ENCODE peak calls at places on chromosome 11, in four cellular contexts. D is naive thymus-derived CD4-positive, alpha-beta T cell; E is right cardiac atrium; H is right lobe of liver. M is an unnamed sample.

GRCh38 chr11:47233989-47234668 is 14.5 kb downstream of the ACP2 start:
- DNase-seq in H (no peak), D (peak), E (peak), M (no peak)

GRCh38 chr11:25206762-25207161 is 709.9 kb downstream of the LUZP2 start:
- DNase-seq in H (no peak), E (no peak), D (no peak), M (no peak)

GRCh38 chr11:65958306-65958705 is 3.2 kb upstream of the SART1 start:
- DNase-seq in D (no peak), H (no peak), E (no peak), M (no peak)

GRCh38 chr11:104523611-104524010 is 359.7 kb upstream of the PDGFD start:
- DNase-seq in H (no peak), D (no peak), E (no peak), M (no peak)

GRCh38 chr11:121654506-121655480 is 202.0 kb upstream of the SORL1-AS1 start:
- DNase-seq in E (no peak), H (no peak), D (no peak), M (no peak)

GRCh38 chr11:36195496-36196346 is 93.5 kb downstream of the COMMD9 start:
- DNase-seq in D (no peak), E (no peak), H (no peak), M (no peak)

GRCh38 chr11:2885676-2886081 is at the start of gene CDKN1C:
- DNase-seq in H (peak), E (peak), D (peak), M (peak)

GRCh38 chr11:22920939-22921565 is 60.8 kb upstream of the CCDC179 start:
- DNase-seq in H (no peak), E (no peak), D (peak), M (no peak)

GRCh38 chr11:96061730-96062524 is 138.0 kb upstream of the MTMR2 start:
- DNase-seq in H (no peak), E (no peak), D (peak), M (no peak)

GRCh38 chr11:3906166-3906565 is 50.7 kb downstream of the STIM1 start:
- DNase-seq in H (no peak), E (no peak), D (no peak), M (no peak)

GRCh38 chr11:65911682-65912568 is 6.9 kb downstream of the C11orf68 start:
- DNase-seq in D (no peak), H (no peak), E (peak), M (no peak)

GRCh38 chr11:14413307-14414072 is 54.5 kb upstream of the RRAS2 start:
- DNase-seq in D (no peak), E (peak), H (no peak), M (no peak)

GRCh38 chr11:1874406-1875092 is 17.1 kb downstream of the PRR33 start:
- DNase-seq in E (peak), D (no peak), H (peak), M (no peak)

GRCh38 chr11:102405501-102405900 is 47.1 kb downstream of the TMEM123 start:
- DNase-seq in D (no peak), H (no peak), E (no peak), M (no peak)

GRCh38 chr11:65593518-65594414 is 1.8 kb downstream of the KCNK7 start:
- DNase-seq in D (no peak), H (no peak), E (peak), M (no peak)

GRCh38 chr11:103480421-103480820 is 371.2 kb downstream of the DYNC2H1 start:
- DNase-seq in H (no peak), D (no peak), E (no peak), M (no peak)

GRCh38 chr11:69913591-69914285 is 94.5 kb upstream of the FGF3 start:
- DNase-seq in E (no peak), D (no peak), H (peak), M (peak)

GRCh38 chr11:127259118-127259517 is 258.5 kb upstream of the KIRREL3 start:
- DNase-seq in D (no peak), E (no peak), H (no peak), M (no peak)

GRCh38 chr11:70580036-70580805 is 181.9 kb downstream of the CTTN start:
- DNase-seq in H (no peak), E (no peak), D (no peak), M (peak)

GRCh38 chr11:75439026-75439425 is 6.0 kb upstream of the KLHL35 start:
- DNase-seq in D (no peak), E (no peak), H (no peak), M (no peak)

GRCh38 chr11:46426233-46426991 is 34.8 kb upstream of the CHRM4 start:
- DNase-seq in H (no peak), D (no peak), E (no peak), M (no peak)

GRCh38 chr11:112401036-112401769 is 140.5 kb upstream of the PLET1 start:
- DNase-seq in D (no peak), H (no peak), E (no peak), M (no peak)

DNA sequence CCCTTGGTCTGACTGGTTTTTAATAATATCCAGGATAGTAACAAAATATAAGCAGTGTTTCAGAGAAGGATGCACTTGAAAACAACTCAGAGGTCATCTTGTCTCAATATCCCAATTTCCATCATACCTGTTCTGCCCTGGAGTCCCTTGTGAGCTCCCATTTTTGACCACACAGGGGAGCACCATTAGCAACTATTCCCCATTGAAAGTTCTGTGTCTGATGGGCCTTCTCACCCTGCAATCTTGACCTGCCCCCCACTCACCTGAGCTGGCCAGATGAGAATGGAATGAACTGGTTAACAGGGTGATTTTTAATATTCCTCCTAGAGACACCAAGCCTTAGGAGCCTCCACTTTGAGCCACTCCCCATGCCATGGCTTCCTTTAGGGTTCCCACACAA is 3.8 kb upstream of the CAPN5 start:
- DNase-seq in H (no peak), D (no peak), E (no peak), M (no peak)
- H3K27ac ChIP-seq in H (peak), D (no peak), E (no peak), M (no peak)

GRCh38 chr11:118415739-118416068 is 14.3 kb downstream of the ATP5MG start:
- DNase-seq in D (no peak), H (peak), E (no peak), M (no peak)
- H3K27ac ChIP-seq in D (no peak), H (no peak), E (no peak), M (no peak)

GRCh38 chr11:19430346-19431058 is 189.8 kb upstream of the E2F8 start:
- DNase-seq in D (no peak), H (no peak), E (no peak), M (no peak)

GRCh38 chr11:19429108-19429760 is 188.5 kb upstream of the E2F8 start:
- DNase-seq in E (no peak), H (peak), D (no peak), M (no peak)

GRCh38 chr11:19432370-19433163 is 191.8 kb upstream of the E2F8 start:
- DNase-seq in H (no peak), E (no peak), D (no peak), M (no peak)

GRCh38 chr11:19433367-19433766 is 192.6 kb upstream of the E2F8 start:
- DNase-seq in D (no peak), H (no peak), E (no peak), M (no peak)

DNA sequence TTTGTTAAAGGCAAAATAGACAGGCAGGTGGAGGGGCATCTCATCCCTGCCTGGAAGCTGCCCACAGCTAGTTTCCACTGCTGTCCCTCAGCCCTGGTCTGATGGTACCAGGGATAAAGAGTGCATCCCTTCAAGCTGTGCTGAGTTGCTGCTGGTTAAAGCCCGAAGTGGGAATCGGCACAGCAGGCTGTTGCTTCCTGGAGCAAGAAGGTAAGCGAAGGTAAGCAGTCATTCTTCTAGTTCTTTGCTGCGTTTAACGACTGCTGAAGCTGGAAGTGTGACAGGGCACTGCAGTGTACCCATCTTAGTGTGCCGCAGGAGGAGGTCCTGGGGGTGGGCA is 190.3 kb upstream of the E2F8 start:
- DNase-seq in E (no peak), D (no peak), H (no peak), M (no peak)
- H3K27ac ChIP-seq in E (no peak), D (no peak), H (no peak), M (no peak)

DNA sequence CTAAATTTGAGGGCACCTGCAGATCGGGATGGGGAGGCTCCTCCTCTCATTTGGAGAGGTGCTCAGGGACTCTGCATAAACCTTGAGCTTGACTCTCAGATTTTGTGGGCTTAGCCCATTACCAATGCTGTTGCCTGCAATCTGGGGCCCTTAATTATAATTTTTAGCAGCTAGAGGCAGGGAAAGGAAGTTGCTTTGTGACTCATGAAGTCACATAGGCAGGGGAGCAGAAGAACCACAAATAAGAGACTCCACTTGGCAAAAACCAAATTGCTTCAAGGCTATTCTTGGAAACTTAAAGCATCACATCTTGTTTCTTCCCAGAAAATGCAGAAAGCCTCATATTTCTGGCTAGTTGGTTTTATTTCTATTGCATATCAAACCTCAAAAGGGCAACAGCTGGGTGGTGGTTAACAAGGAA is 46.9 kb downstream of the MICAL2 start:
- DNase-seq in E (no peak), D (no peak), H (no peak), M (no peak)
- H3K27ac ChIP-seq in E (peak), D (no peak), H (no peak), M (peak)

GRCh38 chr11:19794161-19794560 is 81.5 kb downstream of the NAV2 start:
- DNase-seq in H (no peak), D (no peak), E (no peak), M (no peak)
- H3K27ac ChIP-seq in H (no peak), D (no peak), E (no peak), M (no peak)

GRCh38 chr11:17259519-17259918 is 17.0 kb upstream of the NUCB2 start:
- DNase-seq in H (no peak), D (no peak), E (no peak), M (no peak)

GRCh38 chr11:17267576-17267975 is 9.0 kb upstream of the NUCB2 start:
- DNase-seq in E (no peak), H (no peak), D (no peak), M (no peak)

GRCh38 chr11:17266781-17267180 is 9.8 kb upstream of the NUCB2 start:
- DNase-seq in D (no peak), E (no peak), H (no peak), M (no peak)

GRCh38 chr11:17259931-17260499 is 16.5 kb upstream of the NUCB2 start:
- DNase-seq in E (no peak), H (no peak), D (no peak), M (no peak)

GRCh38 chr11:17263803-17264202 is 12.7 kb upstream of the NUCB2 start:
- DNase-seq in H (no peak), E (no peak), D (no peak), M (no peak)
- H3K27ac ChIP-seq in H (no peak), E (no peak), D (no peak), M (no peak)

DNA sequence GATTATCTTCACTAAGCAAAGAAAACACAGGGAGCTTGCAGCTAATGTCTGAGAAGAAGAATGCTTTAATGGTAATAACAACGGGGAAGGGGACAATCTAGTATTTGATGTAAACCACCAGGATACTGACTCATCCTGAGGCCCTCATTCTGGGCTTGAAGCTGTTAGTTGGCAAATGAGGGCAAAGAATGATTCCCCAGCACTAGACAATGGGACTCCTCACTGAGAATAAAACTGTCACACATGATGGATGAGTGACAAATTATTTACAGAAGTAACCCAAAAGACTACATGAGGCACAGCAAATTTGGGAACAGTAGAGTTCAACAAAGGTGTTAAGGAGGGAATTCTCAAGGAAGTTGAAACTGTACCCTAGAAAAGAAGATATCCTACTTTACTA is 76.3 kb downstream of the FAM168A start:
- DNase-seq in E (no peak), D (no peak), H (no peak), M (no peak)
- H3K27ac ChIP-seq in E (no peak), D (no peak), H (no peak), M (no peak)

DNA sequence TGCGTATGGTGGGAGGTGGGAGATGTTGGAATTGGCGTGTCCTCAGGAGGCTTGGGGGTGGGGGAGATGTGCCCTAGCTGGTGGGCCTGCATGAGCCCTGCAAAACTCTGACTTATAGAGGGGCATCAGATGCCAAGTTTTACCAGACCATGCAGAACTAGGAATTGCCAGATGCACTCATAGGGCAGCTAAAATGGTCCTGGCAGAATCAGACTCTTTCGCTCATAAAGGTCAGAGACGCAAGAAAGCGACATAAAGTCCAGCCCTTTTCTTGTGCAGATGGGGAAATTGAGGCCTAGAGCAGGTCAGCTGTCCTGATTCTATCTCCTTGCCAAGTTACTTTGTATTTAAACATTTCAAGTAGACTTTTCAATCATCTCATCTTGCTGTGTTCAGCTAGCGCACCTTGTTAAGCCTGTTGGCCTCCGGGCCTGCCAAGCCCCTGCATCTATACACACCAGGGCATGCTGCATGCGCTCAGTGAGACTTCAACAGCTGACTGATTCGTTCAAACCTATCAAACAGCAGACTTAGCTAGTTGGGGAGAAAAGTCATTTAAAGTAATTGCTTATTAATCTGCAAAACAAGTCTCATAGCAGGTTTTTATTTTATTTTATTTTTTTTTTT is 34.1 kb upstream of the EHF start:
- DNase-seq in D (no peak), H (no peak), E (no peak), M (no peak)
- H3K27ac ChIP-seq in D (no peak), H (no peak), E (no peak), M (no peak)

GRCh38 chr11:106418786-106419185 is 341.3 kb downstream of the AASDHPPT start:
- DNase-seq in H (no peak), D (no peak), E (no peak), M (no peak)
- H3K27ac ChIP-seq in H (no peak), D (no peak), E (no peak), M (no peak)

GRCh38 chr11:61847914-61848581 is 19.9 kb downstream of the FADS2 start:
- DNase-seq in E (no peak), D (no peak), H (no peak), M (no peak)
- H3K27ac ChIP-seq in E (no peak), D (no peak), H (no peak), M (no peak)

M was measured in upper lobe of right lung.